ENCODE peak calls at places on chromosomes 11 and 22, in ten cellular contexts. Q, H, K, C, U, L, G, V, X and D are unnamed samples.
A peak's percentile ranks its signal among the peaks of the same experiment; 100 is the strongest.

GRCh38 chr22:43116932-43117331 is 6.4 kb downstream of the BIK start:
- DNase-seq in Q (no peak), H (no peak), K (no peak), C (no peak), U (no peak), L (no peak), G (no peak), V (no peak), X (no peak), D (no peak)

GRCh38 chr11:128282053-128282452 is 305.3 kb downstream of the ETS1 start:
- DNase-seq in Q (no peak), H (no peak), K (no peak), C (no peak), U (no peak), L (no peak), G (no peak), V (no peak), X (no peak), D (peak; percentile 8)

GRCh38 chr22:19998991-19999820 is 17.4 kb downstream of the ARVCF start:
- DNase-seq in Q (no peak), H (no peak), K (peak; percentile 59), C (no peak), U (no peak), L (peak; percentile 64), G (no peak), V (no peak), X (peak; percentile 79), D (no peak)

GRCh38 chr11:58616594-58616993 is 5.9 kb upstream of the CNTF start:
- DNase-seq in Q (peak; percentile 30), H (no peak), K (no peak), C (no peak), U (no peak), L (no peak), G (no peak), V (no peak), X (no peak), D (no peak)

GRCh38 chr11:62556872-62557631 is 10.4 kb upstream of the AHNAK start:
- DNase-seq in Q (no peak), H (no peak), K (no peak), C (no peak), U (no peak), L (no peak), G (no peak), V (no peak), X (no peak), D (no peak)

GRCh38 chr22:42283288-42284229 is 13.1 kb upstream of the TCF20 start:
- DNase-seq in Q (no peak), H (no peak), K (no peak), C (no peak), U (no peak), L (peak; percentile 70), G (no peak), V (no peak), X (peak; percentile 15), D (no peak)

GRCh38 chr22:43798492-43798891 is 13.6 kb downstream of the EFCAB6 start:
- DNase-seq in Q (no peak), H (no peak), K (no peak), C (no peak), U (no peak), L (no peak), G (no peak), V (no peak), X (no peak), D (no peak)

GRCh38 chr11:67563354-67564114 is 20.1 kb upstream of the GSTP1 start:
- DNase-seq in Q (peak; percentile 94), H (no peak), K (no peak), C (peak; percentile 52), U (peak; percentile 76), L (no peak), G (no peak), V (no peak), X (no peak), D (no peak)

GRCh38 chr11:29019960-29020683 is 911.9 kb downstream of the METTL15 start:
- DNase-seq in Q (peak; percentile 80), H (peak; percentile 58), K (no peak), C (no peak), U (peak; percentile 29), L (no peak), G (no peak), V (no peak), X (no peak), D (no peak)

GRCh38 chr11:73653996-73654395 is 7.6 kb downstream of the PLEKHB1 start:
- DNase-seq in Q (no peak), H (no peak), K (no peak), C (no peak), U (no peak), L (no peak), G (no peak), V (no peak), X (no peak), D (no peak)

GRCh38 chr11:73652046-73652730 is 5.8 kb downstream of the PLEKHB1 start:
- DNase-seq in Q (peak; percentile 27), H (peak; percentile 43), K (no peak), C (no peak), U (peak; percentile 36), L (no peak), G (no peak), V (no peak), X (no peak), D (no peak)

GRCh38 chr11:73651661-73652045 is 5.3 kb downstream of the PLEKHB1 start:
- DNase-seq in Q (no peak), H (no peak), K (no peak), C (no peak), U (no peak), L (no peak), G (no peak), V (no peak), X (no peak), D (no peak)

GRCh38 chr11:73654482-73655021 is 8.2 kb downstream of the PLEKHB1 start:
- DNase-seq in Q (no peak), H (no peak), K (no peak), C (no peak), U (no peak), L (no peak), G (no peak), V (no peak), X (no peak), D (no peak)

DNA sequence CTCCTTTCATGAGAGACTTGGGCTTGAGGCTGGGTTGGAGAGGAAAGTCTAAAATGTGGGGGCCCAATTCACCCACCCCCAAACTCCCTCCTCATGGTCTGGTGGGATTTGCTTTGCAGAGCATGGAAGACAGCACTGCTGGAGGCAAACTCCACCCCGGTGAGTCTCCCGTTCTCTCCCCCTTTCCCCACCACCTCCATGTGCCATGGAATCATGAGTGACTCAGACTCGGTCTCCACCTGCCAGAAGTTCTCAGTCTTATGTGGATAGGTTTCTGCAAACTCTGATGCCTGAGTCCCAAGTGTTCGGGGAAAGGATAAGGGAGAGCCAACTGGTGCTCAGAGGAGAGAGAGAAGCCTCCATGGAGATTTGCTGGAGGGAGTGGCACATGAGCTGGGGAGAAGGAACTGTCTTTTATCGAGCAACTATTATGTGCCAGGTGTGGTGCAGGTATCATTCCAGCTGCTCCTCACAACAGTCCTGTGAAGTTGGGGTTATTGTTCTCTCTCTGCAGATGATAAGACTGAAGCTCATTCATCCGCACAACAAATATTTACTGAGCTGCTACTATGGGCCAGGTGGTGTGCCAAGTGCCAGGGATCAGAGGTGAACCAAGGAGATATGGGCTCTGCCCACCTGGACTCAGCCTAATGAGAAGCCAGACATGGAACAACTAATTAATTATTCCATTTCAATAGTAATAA is 6.6 kb downstream of the PLEKHB1 start:
- DNase-seq in Q (no peak), H (no peak), K (no peak), C (no peak), U (no peak), L (no peak), G (no peak), V (no peak), X (no peak), D (no peak)
- TF ChIP-seq POLR2AphosphoS5 in Q (no peak), H (no peak), K (no peak), C (no peak), U (no peak), L (no peak), G (no peak), V (no peak), X (no peak), D (no peak)

DNA sequence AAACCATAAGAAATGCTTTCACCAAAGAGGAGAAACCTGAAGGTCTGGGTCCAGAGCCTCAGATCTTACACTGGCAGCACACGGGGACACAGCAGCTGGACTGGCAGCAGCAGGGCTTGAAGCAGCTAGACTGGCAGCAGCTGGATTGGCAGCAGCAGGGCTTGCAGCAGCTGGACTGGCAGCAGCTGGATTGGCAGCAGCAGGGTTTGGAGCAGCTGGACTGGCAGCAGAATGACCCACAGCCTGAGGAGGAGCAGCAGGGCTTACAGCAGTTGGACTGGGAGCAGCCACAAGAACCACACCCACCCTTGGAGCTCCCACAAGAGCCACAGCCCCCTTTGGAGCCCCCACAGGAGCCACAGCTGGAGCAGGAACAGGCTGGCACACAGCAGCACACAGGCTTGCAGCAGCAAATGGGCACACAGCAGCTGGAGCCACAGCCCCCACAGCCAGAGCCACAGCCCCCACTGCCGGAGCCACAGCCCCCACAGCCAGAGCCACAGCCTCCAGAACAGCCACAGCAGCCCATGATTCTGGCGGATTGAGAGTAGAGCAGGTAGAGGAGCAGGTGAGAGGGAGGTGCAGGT is at the start of gene KRTAP5-11:
- DNase-seq in Q (no peak), H (no peak), K (no peak), C (no peak), U (no peak), L (no peak), G (no peak), V (no peak), X (no peak), D (no peak)
- TF ChIP-seq POLR2AphosphoS5 in Q (no peak), H (no peak), K (no peak), C (no peak), U (no peak), L (no peak), G (no peak), V (no peak), X (no peak), D (no peak)

GRCh38 chr11:20367313-20367948 is 3.9 kb downstream of the HTATIP2 start:
- DNase-seq in Q (peak; percentile 91), H (no peak), K (no peak), C (peak; percentile 43), U (peak; percentile 64), L (no peak), G (no peak), V (no peak), X (peak; percentile 69), D (no peak)
- TF ChIP-seq POLR2AphosphoS5 in Q (peak; percentile 46), H (no peak), K (no peak), C (peak; percentile 15), U (peak; percentile 35), L (no peak), G (no peak), V (no peak), X (no peak), D (peak; percentile 26)

DNA sequence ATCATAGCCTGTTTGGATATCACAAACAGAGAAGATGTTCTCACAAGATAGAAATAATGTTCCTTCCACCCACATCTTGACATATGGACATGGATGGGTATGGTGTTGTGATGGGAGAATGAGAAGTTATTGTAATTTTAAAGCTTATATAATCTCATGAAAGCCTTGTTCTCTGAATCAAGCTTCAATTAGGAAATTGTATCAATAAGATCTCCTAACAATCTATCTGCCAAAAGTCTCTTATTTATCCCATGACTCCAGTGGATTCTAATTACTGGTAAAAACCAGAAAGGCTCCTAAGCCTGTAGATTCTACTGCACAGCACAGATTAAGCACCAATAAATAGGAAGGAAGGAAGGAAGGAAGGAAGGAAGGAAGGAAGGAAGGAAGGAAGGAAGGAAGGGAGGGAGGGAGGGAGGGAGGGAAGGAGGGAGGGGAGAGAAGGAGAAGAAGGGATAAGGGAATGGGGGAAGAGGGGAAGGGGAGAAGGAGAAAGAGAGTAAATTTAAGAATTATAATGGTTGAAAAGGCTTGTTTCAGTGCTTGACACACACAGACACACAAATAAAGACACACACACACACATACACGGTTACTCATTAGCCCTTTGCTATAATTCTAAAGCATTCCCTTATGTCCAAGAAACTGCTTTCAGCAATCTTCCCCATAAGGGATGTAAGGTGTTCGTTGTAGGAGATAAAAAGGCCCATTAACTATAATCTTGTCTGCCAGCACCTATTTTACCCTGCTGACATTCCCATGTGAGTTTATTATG is 258.0 kb upstream of the API5 start:
- DNase-seq in Q (no peak), H (no peak), K (no peak), C (no peak), U (no peak), L (no peak), G (no peak), V (no peak), X (no peak), D (no peak)
- TF ChIP-seq POLR2AphosphoS5 in Q (no peak), H (no peak), K (no peak), C (no peak), U (no peak), L (no peak), G (no peak), V (no peak), X (no peak), D (no peak)